ENCODE peak calls at places on chromosomes 4 and X, in five cellular contexts. G, B, K, D and C are unnamed samples.

GRCh38 chr4:119210760-119211159 is 1.8 kb upstream of the USP53 start:
- DNase-seq in G (no peak), B (no peak), K (no peak), D (no peak), C (no peak)

GRCh38 chr4:173167793-173168395 is 717 bp upstream of the GALNT7 start:
- DNase-seq in G (no peak), B (no peak), K (peak; percentile 51), D (no peak), C (peak; percentile 57)

GRCh38 chrX:133838761-133839676 is 146.4 kb downstream of the GPC3 start:
- DNase-seq in G (peak; percentile 13), B (peak; percentile 31), K (peak; percentile 50), D (peak; percentile 28), C (peak; percentile 1)

GRCh38 chr4:157509286-157509685 is 288.8 kb downstream of the GRIA2 start:
- DNase-seq in G (no peak), B (no peak), K (no peak), D (no peak), C (no peak)

GRCh38 chrX:109856974-109857373 is 123.9 kb upstream of the ACSL4 start:
- DNase-seq in G (no peak), B (peak; percentile 2), K (no peak), D (no peak), C (no peak)

GRCh38 chr4:38210396-38211114 is 250.4 kb downstream of the PTTG2 start:
- DNase-seq in G (no peak), B (no peak), K (no peak), D (no peak), C (no peak)

GRCh38 chr4:180798016-180798574 is 1445.1 kb upstream of the TENM3 start:
- DNase-seq in G (no peak), B (no peak), K (no peak), D (no peak), C (no peak)

GRCh38 chrX:18490816-18491215 is 65.4 kb downstream of the CDKL5 start:
- DNase-seq in G (no peak), B (no peak), K (no peak), D (no peak), C (no peak)